ENCODE peak calls at places on chromosomes 1 and 21, in four cellular contexts. J is SK-N-SH, R is HCT116, G is MM.1S. N is an unnamed sample.
A peak's percentile ranks its signal among the peaks of the same experiment; 100 is the strongest.

GRCh38 chr1:38061883-38062328 is 15.3 kb upstream of the POU3F1 start:
- DNase-seq in J (no peak), R (no peak), G (no peak), N (no peak)

GRCh38 chr1:8200317-8201115 is 117.4 kb upstream of the SLC45A1 start:
- DNase-seq in J (no peak), R (no peak), G (no peak), N (no peak)

GRCh38 chr21:31497939-31498338 is 153.9 kb upstream of the TIAM1 start:
- DNase-seq in J (no peak), R (no peak), G (no peak), N (no peak)

GRCh38 chr1:3432306-3432705 is 22.2 kb upstream of the ARHGEF16 start:
- DNase-seq in J (no peak), R (no peak), G (no peak), N (no peak)

GRCh38 chr1:10839188-10839770 is 42.8 kb upstream of the CASZ1 start:
- DNase-seq in J (no peak), R (no peak), G (no peak), N (no peak)

GRCh38 chr1:214422137-214422671 is 129.2 kb downstream of the PTPN14 start:
- DNase-seq in J (no peak), R (no peak), G (no peak), N (peak; percentile 92)

GRCh38 chr21:38669186-38669585 is 136.5 kb upstream of the ETS2 start:
- DNase-seq in J (peak; percentile 42), R (no peak), G (peak; percentile 44), N (peak; percentile 56)

GRCh38 chr1:154878371-154879355 is 8.6 kb upstream of the KCNN3 start:
- DNase-seq in J (peak; percentile 87), R (peak; percentile 66), G (peak; percentile 90), N (peak; percentile 80)

GRCh38 chr1:20358761-20359263 is 68.1 kb downstream of the VWA5B1 start:
- DNase-seq in J (peak; percentile 81), R (no peak), G (no peak), N (peak; percentile 64)

GRCh38 chr1:185795181-185795580 is 61.0 kb downstream of the HMCN1 start:
- DNase-seq in J (no peak), R (no peak), G (no peak), N (no peak)

GRCh38 chr1:30908446-30908885 is at the start of gene SDC3:
- DNase-seq in J (peak; percentile 84), R (no peak), G (peak; percentile 25), N (peak; percentile 49)

GRCh38 chr1:30109853-30110252 is 613.5 kb downstream of the MATN1 start:
- DNase-seq in J (peak; percentile 80), R (no peak), G (no peak), N (no peak)

GRCh38 chr1:162285149-162285561 is 91.5 kb downstream of the SPATA46 start:
- DNase-seq in J (no peak), R (no peak), G (peak; percentile 92), N (peak; percentile 96)

GRCh38 chr1:15584489-15585363 is at the start of gene AGMAT:
- DNase-seq in J (peak; percentile 84), R (no peak), G (peak; percentile 73), N (peak; percentile 37)

GRCh38 chr1:36393686-36394085 is 4.0 kb downstream of the LSM10 start:
- DNase-seq in J (no peak), R (no peak), G (no peak), N (no peak)

GRCh38 chr1:200960236-200960947 is 63.1 kb downstream of the KIF21B start:
- DNase-seq in J (no peak), R (no peak), G (no peak), N (no peak)

GRCh38 chr1:225449261-225449660 is 21.4 kb upstream of the LBR start:
- DNase-seq in J (no peak), R (peak; percentile 64), G (no peak), N (peak; percentile 96)

GRCh38 chr21:27320868-27321267 is 354.0 kb upstream of the ADAMTS5 start:
- DNase-seq in J (no peak), R (no peak), G (no peak), N (no peak)

DNA sequence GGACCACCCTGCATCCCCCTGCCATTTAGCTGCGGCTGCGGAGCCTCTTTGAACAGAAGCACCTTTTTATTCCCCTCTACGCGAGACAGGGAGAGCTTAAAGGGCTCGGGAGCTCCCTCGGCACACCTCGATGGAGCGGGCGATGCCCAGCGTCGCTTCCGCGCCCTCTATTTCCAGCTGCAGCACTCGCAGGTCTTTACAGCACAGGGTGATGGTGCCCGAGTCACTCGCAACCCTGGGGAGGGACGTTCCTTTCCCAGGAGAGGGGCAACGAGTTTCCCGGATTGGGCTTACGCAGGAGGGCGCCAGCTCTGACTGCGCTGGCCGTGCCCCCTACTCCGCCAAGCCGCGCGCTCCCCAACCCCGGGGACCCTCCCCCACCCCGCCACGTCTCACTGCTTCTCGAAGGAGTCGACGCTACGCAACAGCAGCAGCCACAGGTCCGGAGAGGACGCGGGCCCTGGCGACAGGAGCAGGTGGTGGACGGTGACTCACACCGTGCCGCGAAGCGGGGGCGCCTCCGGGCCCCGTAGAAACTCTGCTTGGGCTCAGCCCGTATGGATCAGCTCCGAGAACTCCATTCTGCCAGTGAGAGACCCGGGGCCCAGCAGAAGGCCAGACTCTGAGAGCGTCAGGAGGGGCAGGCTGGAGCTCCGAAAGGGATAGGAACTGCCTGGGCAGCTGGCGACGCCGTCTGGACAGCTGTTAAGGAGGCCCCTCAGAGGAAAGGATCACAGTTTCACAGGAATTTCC is 5.8 kb upstream of the FAM167B start:
- DNase-seq in J (peak; percentile 79), R (no peak), G (no peak), N (peak; percentile 57)
- H3K9ac ChIP-seq in J (peak overlapping the region; percentile 25), R (peak overlapping the region; percentile 60), G (peak overlapping the region; percentile 26), N (peak overlapping the region; percentile 56)

GRCh38 chr21:37563641-37564340 is 197.2 kb downstream of the DYRK1A start:
- DNase-seq in J (peak; percentile 97), R (peak; percentile 79), G (peak; percentile 100), N (peak; percentile 96)

GRCh38 chr21:37564924-37565529 is 198.5 kb downstream of the DYRK1A start:
- DNase-seq in J (no peak), R (no peak), G (no peak), N (peak; percentile 6)

GRCh38 chr21:37562920-37563640 is 196.5 kb downstream of the DYRK1A start:
- DNase-seq in J (no peak), R (no peak), G (peak; percentile 32), N (no peak)

GRCh38 chr21:37565530-37566223 is 199.1 kb downstream of the DYRK1A start:
- DNase-seq in J (no peak), R (no peak), G (peak; percentile 21), N (no peak)

DNA sequence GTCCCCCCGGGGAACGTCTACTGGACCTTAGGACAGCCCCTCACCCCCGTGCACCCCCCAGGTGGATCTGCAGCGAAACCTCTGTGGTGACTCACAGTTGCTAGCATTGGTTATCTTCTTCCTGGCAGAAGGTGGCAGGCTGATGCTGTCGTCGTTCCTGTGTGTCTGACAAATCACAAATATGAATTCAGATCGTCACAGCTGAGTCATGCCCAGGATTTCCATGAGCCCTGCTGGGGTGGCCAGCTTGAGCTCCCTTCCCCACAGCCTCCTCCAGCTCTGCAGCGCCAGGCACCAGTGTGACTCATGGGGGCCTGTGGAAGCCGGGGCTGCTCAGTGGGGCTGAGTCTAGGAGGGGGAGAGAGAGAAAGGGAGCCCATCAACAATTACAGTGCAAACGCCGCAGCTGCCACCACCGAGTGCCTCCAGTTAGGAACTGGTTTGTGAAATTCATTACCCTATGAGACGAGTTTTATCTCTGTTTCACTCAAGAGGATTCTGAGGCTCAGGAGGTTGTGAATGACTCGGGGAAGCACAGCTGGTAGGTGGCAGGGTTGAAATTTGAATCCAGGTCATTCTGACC is 197.9 kb downstream of the DYRK1A start:
- DNase-seq in J (peak; percentile 66), R (peak; percentile 98), G (peak; percentile 93), N (peak; percentile 99)
- TF ChIP-seq CTCF in J (no peak), R (no peak), G (peak; percentile 43), N (peak; percentile 26)

GRCh38 chr1:114040273-114041043 is 61.2 kb downstream of the OLFML3 start:
- DNase-seq in J (no peak), R (no peak), G (no peak), N (no peak)

GRCh38 chr1:114037503-114037890 is 58.2 kb downstream of the OLFML3 start:
- DNase-seq in J (no peak), R (no peak), G (no peak), N (no peak)

GRCh38 chr1:114037952-114038867 is 58.9 kb downstream of the OLFML3 start:
- DNase-seq in J (no peak), R (no peak), G (no peak), N (peak; percentile 31)

GRCh38 chr1:114043548-114043947 is 64.3 kb downstream of the OLFML3 start:
- DNase-seq in J (no peak), R (no peak), G (no peak), N (no peak)

GRCh38 chr1:114043046-114043445 is 63.8 kb downstream of the OLFML3 start:
- DNase-seq in J (no peak), R (no peak), G (no peak), N (no peak)
- H3K9me2 ChIP-seq in J (no peaks in the 10 kb centered on the region), R (no peaks in the 10 kb centered on the region), G (no peaks in the 10 kb centered on the region), N (no peaks in the 10 kb centered on the region)

DNA sequence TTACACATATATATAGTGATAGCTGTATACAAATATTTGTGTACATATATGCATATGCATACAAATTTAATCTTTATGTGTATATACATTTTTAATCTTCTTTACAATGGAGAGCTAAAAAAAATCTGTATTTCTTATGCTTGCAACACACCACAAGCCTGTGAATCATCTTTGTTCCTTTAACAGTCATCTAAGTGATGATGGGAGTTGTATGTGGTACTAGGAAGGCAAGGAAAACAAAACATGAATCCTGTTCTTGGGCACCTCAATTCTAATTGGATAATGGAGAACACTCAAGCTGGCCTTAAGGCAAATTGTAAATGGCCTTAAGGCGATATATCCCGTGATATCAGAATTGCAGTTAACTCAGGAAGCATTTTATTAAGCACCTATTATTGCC is 605.7 kb upstream of the CAMK1G start:
- DNase-seq in J (no peak), R (no peak), G (no peak), N (peak; percentile 62)
- H3K9ac ChIP-seq in J (no peak overlapping the region), R (no peak overlapping the region), G (no peak overlapping the region), N (no peak overlapping the region)

GRCh38 chr1:28091043-28091781 is 2.8 kb upstream of the EYA3 start:
- DNase-seq in J (peak; percentile 54), R (peak; percentile 57), G (peak; percentile 60), N (peak; percentile 89)

GRCh38 chr1:28088168-28088961 is at the start of gene EYA3:
- DNase-seq in J (peak; percentile 97), R (peak; percentile 96), G (peak; percentile 98), N (peak; percentile 98)

GRCh38 chr1:28085129-28085528 is 3.3 kb downstream of the EYA3 start:
- DNase-seq in J (no peak), R (no peak), G (no peak), N (no peak)

GRCh38 chr1:28086651-28087050 is 1.8 kb downstream of the EYA3 start:
- DNase-seq in J (no peak), R (no peak), G (no peak), N (no peak)

GRCh38 chr1:28087614-28088167 is 719 bp downstream of the EYA3 start:
- DNase-seq in J (peak; percentile 28), R (no peak), G (peak; percentile 62), N (no peak)
- TF ChIP-seq CTCF in J (peak; percentile 44), R (peak; percentile 20), G (peak; percentile 39), N (peak; percentile 30)

GRCh38 chr1:66380452-66381212 is 153.3 kb upstream of the SGIP1 start:
- DNase-seq in J (no peak), R (no peak), G (peak; percentile 86), N (no peak)
- H3K9me2 ChIP-seq in J (no peaks in the 10 kb centered on the region), R (no peaks in the 10 kb centered on the region), G (no peaks in the 10 kb centered on the region), N (no peaks in the 10 kb centered on the region)

N was measured in PC-3.